ENCODE peak calls at places on chromosomes 13 and 19, in six cellular contexts. Z is heart right ventricle, V is AG04450, P is neural progenitor cell, Q is ovary, F is fibroblast of lung. E is an unnamed sample. For H3K9me3, the result is how much of the 10 kb centered on the place peaks cover.

GRCh38 chr13:20024706-20025105 is 66.2 kb downstream of the ZMYM2 start:
- DNase-seq in P (no peak), V (no peak), Z (no peak), Q (no peak), F (no peak), E (no peak)

GRCh38 chr13:90562388-90562787 is 785.1 kb upstream of the MIR17HG start:
- DNase-seq in Q (no peak), Z (no peak), P (no peak), F (no peak), V (no peak), E (no peak)

GRCh38 chr13:36476661-36477060 is 44.4 kb downstream of the CCNA1 start:
- DNase-seq in P (no peak), Z (no peak), V (no peak), F (no peak), Q (no peak), E (no peak)

GRCh38 chr13:59452189-59452588 is 711.5 kb downstream of the DIAPH3 start:
- DNase-seq in Z (no peak), V (no peak), Q (no peak), P (no peak), F (no peak), E (no peak)

GRCh38 chr13:21486322-21486721 is 27.2 kb upstream of the ZDHHC20 start:
- DNase-seq in Q (no peak), V (no peak), F (no peak), Z (no peak), P (no peak), E (no peak)

GRCh38 chr13:53310786-53311185 is 282.2 kb downstream of the OLFM4 start:
- DNase-seq in P (peak), F (no peak), V (no peak), Z (no peak), Q (no peak), E (no peak)

GRCh38 chr13:27425918-27426630 is 1.7 kb downstream of the GTF3A start:
- DNase-seq in F (peak), V (no peak), P (peak), Q (peak), Z (peak), E (peak)

GRCh38 chr19:50198431-50199253 is 4.8 kb upstream of the MYH14 start:
- DNase-seq in Z (peak), V (no peak), P (no peak), Q (no peak), F (no peak), E (no peak)

GRCh38 chr13:78595819-78596700 is 7.3 kb downstream of the POU4F1 start:
- DNase-seq in Z (no peak), F (peak), P (peak), Q (no peak), V (no peak), E (no peak)

GRCh38 chr13:72692884-72693514 is 34.4 kb downstream of the MZT1 start:
- DNase-seq in Q (no peak), V (no peak), Z (no peak), P (no peak), F (no peak), E (peak)

GRCh38 chr19:4288091-4288777 is 9.2 kb downstream of the SHD start:
- DNase-seq in Q (no peak), F (no peak), P (no peak), Z (no peak), V (no peak), E (no peak)

GRCh38 chr19:3575260-3575741 is 2.6 kb downstream of the HMG20B start:
- DNase-seq in Q (no peak), Z (no peak), P (peak), V (no peak), F (no peak), E (no peak)

GRCh38 chr13:27917121-27917947 is 2.5 kb upstream of the PDX1 start:
- DNase-seq in F (no peak), Q (no peak), V (no peak), Z (no peak), P (peak), E (no peak)

GRCh38 chr13:111183087-111183645 is 68.1 kb downstream of the ARHGEF7 start:
- DNase-seq in F (no peak), V (no peak), Z (no peak), P (no peak), Q (no peak), E (no peak)

GRCh38 chr13:97367427-97367826 is 66.5 kb upstream of the RAP2A start:
- DNase-seq in Q (no peak), V (peak), P (peak), Z (no peak), F (peak), E (no peak)

GRCh38 chr13:89783221-89783755 is 1564.2 kb upstream of the MIR17HG start:
- DNase-seq in Q (no peak), Z (no peak), F (no peak), P (no peak), V (no peak), E (no peak)

GRCh38 chr13:73939603-73940002 is 194.6 kb downstream of the KLF12 start:
- DNase-seq in Q (no peak), Z (no peak), P (no peak), V (no peak), F (no peak), E (no peak)

GRCh38 chr13:73939071-73939380 is 195.2 kb downstream of the KLF12 start:
- DNase-seq in V (no peak), Q (no peak), P (no peak), F (no peak), Z (no peak), E (no peak)

GRCh38 chr13:73937420-73937819 is 196.8 kb downstream of the KLF12 start:
- DNase-seq in Q (no peak), Z (no peak), P (no peak), V (no peak), F (no peak), E (no peak)

GRCh38 chr13:73940098-73940497 is 194.1 kb downstream of the KLF12 start:
- DNase-seq in Z (peak), V (no peak), Q (no peak), P (no peak), F (no peak), E (peak)

DNA sequence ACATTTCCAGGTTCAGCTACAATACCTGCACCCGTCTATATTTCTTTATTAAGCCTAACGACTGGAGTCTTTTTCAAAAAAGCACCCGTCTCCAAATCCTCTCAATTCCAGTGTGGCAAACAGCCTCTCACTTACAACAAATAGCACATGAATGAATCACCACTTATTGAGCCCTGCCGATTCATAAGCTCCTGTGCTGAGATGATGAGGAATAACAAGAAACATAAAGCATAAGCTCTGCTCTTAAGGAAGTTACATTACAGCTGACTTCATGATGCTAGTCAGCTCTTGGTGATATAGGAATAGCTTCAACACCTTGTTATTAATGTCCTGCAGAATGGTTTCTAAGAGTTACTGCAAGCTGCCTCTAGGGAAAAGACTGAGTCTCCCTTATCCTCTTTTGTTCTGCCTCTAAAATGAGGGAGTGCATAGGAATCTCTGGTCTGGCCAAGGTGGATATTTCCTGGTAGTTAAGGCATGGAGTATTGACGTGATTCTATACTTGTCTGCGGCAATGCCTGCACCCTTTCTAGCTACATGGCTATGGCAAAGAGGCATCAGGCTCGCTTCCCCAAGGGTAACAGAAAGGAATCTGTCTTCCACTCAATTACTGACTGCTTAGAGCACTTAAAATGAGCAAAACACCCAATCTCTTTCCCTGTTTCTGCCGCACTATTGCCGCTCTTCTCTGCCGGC is 195.7 kb downstream of the KLF12 start:
- DNase-seq in Z (no peak), P (no peak), F (peak), Q (no peak), V (peak), E (no peak)
- H3K27ac ChIP-seq in Z (no peak), P (no peak), F (peak), Q (no peak), V (peak), E (no peak)

DNA sequence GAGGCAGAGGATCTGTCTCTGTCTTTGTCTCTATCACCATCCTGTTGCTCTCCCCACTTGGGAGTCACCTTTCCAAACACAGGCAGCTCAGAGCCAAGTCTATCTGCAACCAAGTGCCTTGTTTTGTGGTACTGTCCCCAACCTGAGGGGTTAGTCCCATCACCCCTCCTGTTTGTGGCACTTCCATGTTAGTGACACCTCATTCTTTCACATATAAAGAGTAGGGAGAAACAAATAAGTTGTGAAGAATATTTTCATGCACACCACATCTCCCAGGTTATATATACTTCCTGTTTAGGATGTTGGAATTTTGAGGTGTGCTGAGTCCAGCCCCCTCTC is 3.7 kb downstream of the GDF15 start:
- DNase-seq in Q (no peak), Z (no peak), F (no peak), V (no peak), P (no peak), E (no peak)
- H3K9me3 ChIP-seq in Q (under half), Z (under half), F (under half), V (under half), P (under half), E (under half)

GRCh38 chr19:23758187-23759074 is at the start of gene ZNF681:
- DNase-seq in F (peak), Q (peak), Z (peak), V (peak), P (peak), E (peak)
- H3K4me3 ChIP-seq in F (peak), Q (peak), Z (peak), V (peak), P (peak), E (peak)

GRCh38 chr13:48160879-48161278 is 66.0 kb upstream of the MED4 start:
- DNase-seq in Z (peak), F (no peak), P (no peak), V (no peak), Q (no peak), E (peak)
- H3K27ac ChIP-seq in Z (peak), F (no peak), P (no peak), V (no peak), Q (no peak), E (peak)

GRCh38 chr13:67106502-67107057 is 123.6 kb downstream of the PCDH9 start:
- DNase-seq in V (no peak), Q (no peak), P (no peak), Z (no peak), F (no peak), E (peak)
- H3K9me3 ChIP-seq in V (under half), Q (under half), P (under half), Z (under half), F (under half), E (under half)

DNA sequence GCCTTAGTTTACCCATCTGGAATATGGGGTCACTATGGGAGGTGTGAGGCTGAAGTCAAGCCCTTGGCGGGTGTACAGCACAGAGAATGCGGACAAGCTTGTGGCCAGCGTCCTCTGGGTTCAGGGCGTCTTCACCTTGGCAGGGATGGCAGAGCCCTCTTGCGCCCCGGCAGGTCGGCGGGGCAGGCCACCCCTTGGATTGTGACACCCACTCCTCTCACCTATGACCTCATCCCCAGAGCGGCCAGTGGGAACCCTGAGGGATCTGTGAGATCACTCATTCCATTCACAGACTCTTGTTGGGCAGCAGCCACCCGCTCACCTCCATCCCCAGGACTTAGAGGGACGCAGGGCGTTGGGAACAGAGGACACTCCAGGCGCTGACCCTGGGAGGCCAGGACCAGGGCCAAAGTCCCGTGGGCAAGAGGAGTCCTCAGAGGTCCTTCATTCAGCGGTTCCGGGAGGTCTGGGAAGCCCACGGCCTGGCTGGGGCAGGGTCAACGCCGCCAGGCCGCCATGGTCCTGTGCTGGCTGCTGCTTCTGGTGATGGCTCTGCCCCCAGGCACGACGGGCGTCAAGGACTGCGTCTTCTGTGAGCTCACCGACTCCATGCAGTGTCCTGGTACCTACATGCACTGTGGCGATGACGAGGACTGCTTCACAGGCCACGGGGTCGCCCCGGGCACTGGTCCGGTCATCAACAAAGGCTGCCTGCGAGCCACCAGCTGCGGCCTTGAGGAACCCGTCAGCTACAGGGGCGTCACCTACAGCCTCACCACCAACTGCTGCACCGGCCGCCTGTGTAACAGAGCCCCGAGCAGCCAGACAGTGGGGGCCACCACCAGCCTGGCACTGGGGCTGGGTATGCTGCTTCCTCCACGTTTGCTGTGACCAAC is at the start of gene SPACA4:
- DNase-seq in F (no peak), V (no peak), Q (no peak), Z (no peak), P (no peak), E (no peak)
- H3K4me3 ChIP-seq in F (no peak), V (no peak), Q (no peak), Z (no peak), P (no peak), E (no peak)

DNA sequence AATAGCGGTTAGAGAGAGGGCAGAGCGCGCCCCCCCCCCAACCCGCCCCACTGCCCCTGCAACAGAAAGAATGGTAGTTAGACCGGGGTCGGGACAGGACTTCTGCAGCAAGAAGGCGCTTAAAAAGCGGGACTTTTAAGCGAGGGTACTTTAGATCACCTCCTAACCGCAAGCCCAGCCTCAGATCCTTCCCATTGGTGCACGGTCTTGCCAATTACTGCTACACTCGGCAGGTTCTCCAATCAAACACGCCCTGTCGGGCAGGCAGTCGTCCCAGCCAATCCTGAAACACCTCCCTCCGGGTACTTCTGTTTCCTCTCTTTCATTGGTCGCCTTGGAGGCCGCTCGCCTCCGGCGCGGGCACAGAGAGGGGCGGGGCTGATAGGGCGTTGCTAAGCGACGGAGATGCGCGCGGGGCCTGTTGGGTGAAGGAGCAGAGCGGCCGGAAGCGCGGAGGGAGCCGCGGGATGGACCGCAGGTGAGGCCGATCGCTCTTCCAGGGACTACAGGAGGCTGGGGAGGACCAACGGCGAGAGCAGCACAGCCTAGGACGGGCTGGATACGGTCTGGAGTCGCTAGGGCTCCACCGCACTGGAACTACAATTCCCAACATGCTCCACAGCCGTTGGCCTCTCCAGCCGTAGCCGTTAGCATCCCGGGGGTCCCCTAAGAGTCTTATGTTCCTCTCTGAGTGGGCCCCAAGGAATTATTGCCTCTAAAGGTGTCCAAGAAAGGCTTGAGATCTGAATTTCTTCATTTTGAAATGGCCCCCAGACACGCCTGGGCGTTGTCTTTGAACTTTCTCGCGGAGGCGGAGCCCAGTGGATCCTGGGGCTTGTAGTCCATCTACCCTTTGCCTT is at the start of gene PROSER3:
- DNase-seq in P (peak), V (peak), F (peak), Q (peak), Z (peak), E (peak)
- H3K27ac ChIP-seq in P (no peak), V (peak), F (peak), Q (peak), Z (peak), E (peak)

DNA sequence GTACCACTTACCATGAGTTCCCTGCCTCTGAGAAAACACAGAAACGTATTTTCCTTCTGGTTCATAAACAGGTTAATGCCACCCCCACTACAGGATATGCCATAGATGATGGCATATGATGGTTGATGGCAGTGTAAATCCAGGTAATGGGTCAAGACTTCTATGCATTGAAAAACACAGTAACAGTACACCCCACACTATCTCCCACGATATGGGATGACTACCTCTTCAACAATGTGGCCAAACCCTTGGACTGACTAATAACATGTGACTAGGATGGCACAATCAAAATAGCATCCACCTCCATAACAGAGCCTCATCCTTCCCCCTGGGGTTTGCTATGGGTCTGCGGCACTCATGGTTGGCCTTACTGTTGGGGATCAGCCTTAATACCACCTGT is 22.0 kb downstream of the ZNF235 start:
- DNase-seq in Z (no peak), P (no peak), Q (no peak), V (no peak), F (no peak), E (no peak)
- H3K9me3 ChIP-seq in Z (half or more), P (under half), Q (under half), V (under half), F (under half), E (under half)

DNA sequence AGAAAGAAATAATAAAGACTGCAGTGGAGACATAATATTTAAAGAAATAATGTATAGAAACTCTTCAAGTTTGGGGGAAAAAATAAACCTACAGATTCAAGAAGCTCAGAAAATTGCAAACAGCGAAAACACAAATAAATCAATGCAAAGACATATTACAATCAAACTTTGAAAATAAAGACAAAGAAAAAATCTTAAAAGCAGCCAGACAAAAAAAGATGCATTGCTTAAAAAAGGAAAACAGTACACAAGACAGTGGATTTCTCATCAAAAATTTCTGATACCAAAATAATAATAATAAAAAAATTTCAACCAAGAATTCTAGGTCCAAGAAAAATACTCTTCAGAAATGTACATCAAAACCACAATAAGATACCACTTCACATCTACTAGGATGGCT is 681.0 kb downstream of the UQCRFS1 start:
- DNase-seq in Q (no peak), F (no peak), Z (no peak), P (no peak), V (no peak), E (no peak)
- H3K4me3 ChIP-seq in Q (no peak), F (no peak), Z (no peak), P (no peak), V (no peak), E (no peak)

E was measured in right cardiac atrium.